ENCODE peak calls at places on chromosome 18, in seven cellular contexts. I is caudate nucleus; J is activated effector memory CD4-positive, alpha-beta T cell treated with anti-CD3 and anti-CD28 coated beads, Interleukin-2, amount 50 U/mL, for 16 hours; W is HEK293T; N is MCF 10A; L is ecto neural progenitor cell; O is WTC11. S is an unnamed sample.
A peak's percentile ranks its signal among the peaks of the same experiment; 100 is the strongest.

GRCh38 chr18:13583567-13584245 is 142.7 kb downstream of the FAM210A start:
- DNase-seq in W (no peak), L (no peak), N (no peak), I (no peak), O (no peak), J (no peak), S (no peak)

GRCh38 chr18:47263197-47263827 is 11.9 kb upstream of the SKOR2 start:
- DNase-seq in W (no peak), N (no peak), L (peak; percentile 79), O (peak; percentile 79), J (no peak), I (no peak), S (no peak)

GRCh38 chr18:55343396-55344073 is 244.5 kb downstream of the TCF4 start:
- DNase-seq in I (no peak), O (no peak), W (no peak), N (peak; percentile 25), J (no peak), L (no peak), S (peak; percentile 6)

GRCh38 chr18:76426738-76427305 is 68.2 kb downstream of the ZNF516 start:
- DNase-seq in O (peak; percentile 87), W (peak; percentile 59), N (peak; percentile 51), I (no peak), J (peak; percentile 67), L (peak; percentile 74), S (peak; percentile 21)

GRCh38 chr18:53553030-53553429 is 671.4 kb downstream of the MBD2 start:
- DNase-seq in J (no peak), W (no peak), N (no peak), O (no peak), L (no peak), I (no peak), S (no peak)

GRCh38 chr18:3623769-3624545 is 174.0 kb downstream of the TGIF1 start:
- DNase-seq in W (no peak), J (peak; percentile 66), N (peak; percentile 95), L (peak; percentile 84), O (peak; percentile 45), I (no peak), S (peak; percentile 99)

GRCh38 chr18:7945882-7946281 is 378.8 kb downstream of the PTPRM start:
- DNase-seq in N (peak; percentile 82), I (no peak), W (no peak), O (no peak), J (no peak), L (no peak), S (peak; percentile 87)

GRCh38 chr18:35352283-35352682 is 8.1 kb upstream of the ZNF24 start:
- DNase-seq in L (no peak), I (no peak), J (no peak), O (no peak), N (no peak), W (no peak), S (no peak)

GRCh38 chr18:45974088-45974536 is 7.0 kb upstream of the EPG5 start:
- DNase-seq in L (no peak), J (peak; percentile 85), O (peak; percentile 40), N (peak; percentile 89), I (peak; percentile 9), W (peak; percentile 34), S (peak; percentile 74)

GRCh38 chr18:46333371-46334199 is 229.4 kb downstream of the HAUS1 start:
- DNase-seq in N (no peak), L (peak; percentile 79), J (no peak), I (no peak), O (peak; percentile 50), W (peak; percentile 38), S (peak; percentile 41)

GRCh38 chr18:13302611-13303267 is 84.2 kb downstream of the LDLRAD4 start:
- DNase-seq in L (no peak), J (no peak), W (no peak), O (no peak), N (no peak), I (no peak), S (no peak)

GRCh38 chr18:2971741-2972552 is 41.0 kb downstream of the LPIN2 start:
- DNase-seq in O (no peak), J (peak; percentile 88), N (no peak), L (no peak), I (no peak), W (no peak), S (no peak)

GRCh38 chr18:32308493-32309120 is 118.8 kb downstream of the MEP1B start:
- DNase-seq in O (no peak), N (peak; percentile 93), L (no peak), I (no peak), J (no peak), W (no peak), S (peak; percentile 53)

GRCh38 chr18:59454909-59455727 is 96.1 kb upstream of the LMAN1 start:
- DNase-seq in O (no peak), W (peak; percentile 58), N (no peak), L (no peak), I (no peak), J (no peak), S (no peak)

GRCh38 chr18:22839488-22839930 is 93.6 kb upstream of the RBBP8 start:
- DNase-seq in O (no peak), J (no peak), L (no peak), I (no peak), N (no peak), W (no peak), S (no peak)